ENCODE peak calls at places on chromosome 5, in eight cellular contexts. G, T, B, Z, F, A, D and L are unnamed samples.
A peak's percentile ranks its signal among the peaks of the same experiment; 100 is the strongest.

GRCh38 chr5:100496296-100496695 is 38.9 kb upstream of the FAM174A start:
- DNase-seq in G (no peak), T (no peak), B (no peak), Z (peak; percentile 9), F (no peak), A (no peak), D (no peak), L (peak; percentile 6)

GRCh38 chr5:43034591-43034968 is 5.5 kb downstream of the ANXA2R start:
- DNase-seq in G (no peak), T (peak; percentile 52), B (no peak), Z (peak; percentile 81), F (no peak), A (no peak), D (no peak), L (peak; percentile 26)

GRCh38 chr5:133824661-133825254 is 143.7 kb downstream of the C5orf15 start:
- DNase-seq in G (no peak), T (no peak), B (no peak), Z (no peak), F (no peak), A (no peak), D (no peak), L (no peak)

GRCh38 chr5:65156933-65157332 is 324.8 kb downstream of the ADAMTS6 start:
- DNase-seq in G (no peak), T (no peak), B (no peak), Z (no peak), F (no peak), A (no peak), D (no peak), L (no peak)

GRCh38 chr5:154189819-154190651 is 498 bp upstream of the GALNT10 start:
- DNase-seq in G (no peak), T (peak; percentile 64), B (peak; percentile 69), Z (peak; percentile 75), F (peak; percentile 77), A (no peak), D (peak; percentile 89), L (peak; percentile 81)

GRCh38 chr5:139908749-139909148 is 113.1 kb downstream of the PSD2 start:
- DNase-seq in G (no peak), T (peak; percentile 65), B (no peak), Z (no peak), F (peak; percentile 67), A (no peak), D (peak; percentile 13), L (peak; percentile 22)

GRCh38 chr5:139382371-139382770 is 726 bp downstream of the SLC23A1 start:
- DNase-seq in G (no peak), T (no peak), B (no peak), Z (no peak), F (no peak), A (no peak), D (no peak), L (no peak)

GRCh38 chr5:172107606-172108005 is 80.4 kb downstream of the STK10 start:
- DNase-seq in G (no peak), T (peak; percentile 65), B (no peak), Z (peak; percentile 81), F (no peak), A (peak; percentile 89), D (no peak), L (peak; percentile 49)

GRCh38 chr5:33523208-33523771 is 82.5 kb downstream of the TARS1 start:
- DNase-seq in G (no peak), T (no peak), B (no peak), Z (no peak), F (no peak), A (no peak), D (no peak), L (peak; percentile 8)

GRCh38 chr5:54254482-54255198 is 55.7 kb downstream of the ARL15 start:
- DNase-seq in G (no peak), T (peak; percentile 43), B (no peak), Z (peak; percentile 16), F (no peak), A (no peak), D (no peak), L (peak; percentile 11)

GRCh38 chr5:143064661-143065060 is 294.5 kb downstream of the ARHGAP26 start:
- DNase-seq in G (no peak), T (no peak), B (no peak), Z (no peak), F (no peak), A (no peak), D (no peak), L (no peak)

GRCh38 chr5:142977363-142978051 is 207.3 kb downstream of the ARHGAP26 start:
- DNase-seq in G (no peak), T (peak; percentile 88), B (no peak), Z (peak; percentile 90), F (no peak), A (no peak), D (no peak), L (peak; percentile 88)

GRCh38 chr5:35488786-35489185 is 128.9 kb upstream of the SPEF2 start:
- DNase-seq in G (no peak), T (no peak), B (no peak), Z (no peak), F (no peak), A (no peak), D (no peak), L (no peak)

GRCh38 chr5:151570512-151571269 is 20.4 kb downstream of the FAT2 start:
- DNase-seq in G (no peak), T (no peak), B (peak; percentile 51), Z (no peak), F (no peak), A (no peak), D (no peak), L (peak; percentile 96)

GRCh38 chr5:172715421-172715780 is 55.6 kb downstream of the DUSP1 start:
- DNase-seq in G (no peak), T (no peak), B (no peak), Z (no peak), F (no peak), A (no peak), D (no peak), L (no peak)

GRCh38 chr5:103466494-103466893 is 96.1 kb downstream of the NUDT12 start:
- DNase-seq in G (no peak), T (peak; percentile 85), B (no peak), Z (peak; percentile 63), F (no peak), A (no peak), D (no peak), L (peak; percentile 66)

GRCh38 chr5:178350361-178351220 is 118.0 kb upstream of the PHYKPL start:
- DNase-seq in G (no peak), T (no peak), B (no peak), Z (no peak), F (no peak), A (no peak), D (no peak), L (no peak)

DNA sequence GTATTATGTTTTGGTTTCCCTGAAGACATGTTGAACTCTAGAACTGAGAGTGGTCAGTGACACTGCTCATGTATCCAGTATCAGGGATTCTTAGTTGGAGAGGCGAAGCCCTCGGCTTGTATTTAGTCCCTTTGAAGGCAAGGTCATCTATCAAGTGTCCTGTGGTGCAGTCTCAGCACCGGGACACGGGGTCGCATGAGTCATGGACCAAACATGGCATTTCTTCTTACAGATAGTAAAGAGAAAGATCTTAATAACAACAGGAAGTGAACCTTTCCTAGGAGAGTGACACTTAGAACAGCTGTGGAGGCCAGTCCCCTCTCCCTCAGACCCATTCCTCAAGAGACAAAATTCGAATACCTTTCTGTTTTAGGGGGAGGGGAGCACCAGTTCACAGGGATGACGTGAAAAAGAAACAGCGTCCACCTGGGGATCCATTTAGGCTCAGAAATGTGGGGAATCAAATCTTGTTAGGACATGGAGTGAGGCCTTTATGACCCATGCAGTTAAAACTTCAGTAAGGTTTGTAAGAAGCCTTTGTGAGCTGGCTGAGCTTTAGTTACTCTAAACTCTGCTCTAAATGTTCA is 86.5 kb downstream of the ADGRV1 start:
- DNase-seq in G (no peak), T (peak; percentile 1), B (no peak), Z (peak; percentile 47), F (no peak), A (no peak), D (no peak), L (no peak)
- H3K4me3 ChIP-seq in G (no peak overlapping the region), T (no peak overlapping the region), B (no peak overlapping the region), Z (no peak overlapping the region), F (no peak overlapping the region), A (no peak overlapping the region), D (no peak overlapping the region), L (no peak overlapping the region)

DNA sequence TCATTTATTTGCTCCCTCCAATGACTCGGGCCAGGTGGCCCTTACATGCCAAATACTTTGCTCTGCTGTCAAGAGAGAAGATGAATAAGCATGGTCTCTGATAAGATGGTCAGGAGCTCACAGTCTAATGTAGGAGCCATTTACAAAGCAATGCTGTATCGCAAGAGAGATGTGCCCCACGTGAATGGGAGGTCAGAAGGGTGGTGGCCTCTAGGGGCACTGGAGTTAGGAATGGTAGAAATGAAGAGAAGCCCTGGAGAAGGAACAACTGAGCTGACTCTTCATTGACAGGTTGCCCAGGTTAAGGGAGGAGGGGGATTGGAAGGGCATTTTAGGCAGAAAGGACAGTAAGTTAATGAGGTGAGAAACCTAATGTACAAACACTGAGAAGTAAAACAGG is 286.5 kb downstream of the KCTD16 start:
- DNase-seq in G (no peak), T (no peak), B (no peak), Z (no peak), F (no peak), A (no peak), D (no peak), L (no peak)
- TF ChIP-seq CTCF in G (no peak), T (no peak), B (no peak), Z (no peak), F (no peak), A (no peak), D (no peak), L (no peak)

GRCh38 chr5:82465235-82465634 is 187.1 kb upstream of the RPS23 start:
- DNase-seq in G (no peak), T (no peak), B (no peak), Z (no peak), F (no peak), A (no peak), D (no peak), L (no peak)

GRCh38 chr5:82473262-82473661 is 195.1 kb upstream of the RPS23 start:
- DNase-seq in G (no peak), T (no peak), B (no peak), Z (no peak), F (no peak), A (no peak), D (no peak), L (no peak)

GRCh38 chr5:82467006-82467561 is 188.9 kb upstream of the RPS23 start:
- DNase-seq in G (no peak), T (peak; percentile 78), B (no peak), Z (peak; percentile 46), F (peak; percentile 26), A (peak; percentile 23), D (no peak), L (no peak)

DNA sequence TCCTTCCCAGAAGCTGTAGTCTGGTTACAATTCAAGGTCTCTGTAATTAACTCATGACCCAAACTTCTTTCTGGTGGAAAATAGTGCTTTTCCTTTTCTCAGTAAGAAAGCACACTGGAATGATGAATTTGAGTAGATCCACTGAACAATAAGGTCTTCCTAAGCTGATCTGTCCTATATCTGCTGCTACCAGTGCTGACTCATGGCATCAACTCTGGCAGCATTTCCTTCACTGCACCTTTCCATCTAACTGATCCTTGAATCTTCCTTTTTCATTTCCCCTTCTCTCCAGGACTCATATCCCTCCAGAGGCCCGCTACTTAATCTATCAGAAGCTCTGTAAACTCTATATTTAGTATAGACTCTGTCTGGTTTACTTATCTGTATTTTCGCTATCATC is 192.0 kb upstream of the RPS23 start:
- DNase-seq in G (no peak), T (no peak), B (no peak), Z (no peak), F (no peak), A (no peak), D (no peak), L (peak; percentile 22)
- H3K4me3 ChIP-seq in G (no peak overlapping the region), T (no peak overlapping the region), B (no peak overlapping the region), Z (no peak overlapping the region), F (no peak overlapping the region), A (no peak overlapping the region), D (no peak overlapping the region), L (no peak overlapping the region)

GRCh38 chr5:95646569-95647330 is at the start of gene RFESD:
- DNase-seq in G (peak; percentile 57), T (peak; percentile 96), B (peak; percentile 98), Z (peak; percentile 96), F (peak; percentile 99), A (peak; percentile 72), D (peak; percentile 100), L (peak; percentile 96)
- TF ChIP-seq CTCF in G (peak; percentile 19), T (no peak), B (no peak), Z (peak; percentile 1), F (peak; percentile 27), A (peak; percentile 3), D (no peak), L (peak; percentile 31)